ENCODE peak calls at places on chromosomes 1 and 21, in seven cellular contexts. One of them, this sample, is unnamed.

GRCh38 chr21:31471865-31472264 is 127.8 kb upstream of the TIAM1 start:
- DNase-seq in heart right ventricle: no peak
- DNase-seq in prostate gland: no peak
- DNase-seq in stimulated activated CD4-positive, alpha-beta T cell treated with anti-CD3 and anti-CD28 coated beads, Interleukin-12 subunit alpha, Interleukin-12 subunit beta, amount 100 ng/mL, for 24 hours: no peak
- DNase-seq in RPMI7951: no peak
- DNase-seq in EL: no peak
- DNase-seq in activated T-cell treated with anti-CD3 and anti-CD28 coated beads for 1 hour: no peak
- DNase-seq in this sample: no peak

GRCh38 chr1:56068908-56069307 is 510.5 kb downstream of the PLPP3 start:
- DNase-seq in heart right ventricle: no peak
- DNase-seq in prostate gland: no peak
- DNase-seq in stimulated activated CD4-positive, alpha-beta T cell treated with anti-CD3 and anti-CD28 coated beads, Interleukin-12 subunit alpha, Interleukin-12 subunit beta, amount 100 ng/mL, for 24 hours: no peak
- DNase-seq in RPMI7951: peak; percentile 69
- DNase-seq in EL: peak; percentile 79
- DNase-seq in activated T-cell treated with anti-CD3 and anti-CD28 coated beads for 1 hour: no peak
- DNase-seq in this sample: no peak

GRCh38 chr1:64006276-64007051 is 197.0 kb upstream of the UBE2U start:
- DNase-seq in heart right ventricle: no peak
- DNase-seq in prostate gland: peak; percentile 48
- DNase-seq in stimulated activated CD4-positive, alpha-beta T cell treated with anti-CD3 and anti-CD28 coated beads, Interleukin-12 subunit alpha, Interleukin-12 subunit beta, amount 100 ng/mL, for 24 hours: no peak
- DNase-seq in RPMI7951: peak; percentile 79
- DNase-seq in EL: peak; percentile 72
- DNase-seq in activated T-cell treated with anti-CD3 and anti-CD28 coated beads for 1 hour: no peak
- DNase-seq in this sample: no peak

GRCh38 chr1:224989615-224990014 is 60.1 kb downstream of the DNAH14 start:
- DNase-seq in heart right ventricle: no peak
- DNase-seq in prostate gland: no peak
- DNase-seq in stimulated activated CD4-positive, alpha-beta T cell treated with anti-CD3 and anti-CD28 coated beads, Interleukin-12 subunit alpha, Interleukin-12 subunit beta, amount 100 ng/mL, for 24 hours: no peak
- DNase-seq in RPMI7951: no peak
- DNase-seq in EL: no peak
- DNase-seq in activated T-cell treated with anti-CD3 and anti-CD28 coated beads for 1 hour: no peak
- DNase-seq in this sample: no peak

GRCh38 chr1:9009438-9010366 is 16.5 kb downstream of the SLC2A7 start:
- DNase-seq in heart right ventricle: peak; percentile 41
- DNase-seq in prostate gland: no peak
- DNase-seq in stimulated activated CD4-positive, alpha-beta T cell treated with anti-CD3 and anti-CD28 coated beads, Interleukin-12 subunit alpha, Interleukin-12 subunit beta, amount 100 ng/mL, for 24 hours: no peak
- DNase-seq in RPMI7951: peak; percentile 39
- DNase-seq in EL: peak; percentile 35
- DNase-seq in activated T-cell treated with anti-CD3 and anti-CD28 coated beads for 1 hour: no peak
- DNase-seq in this sample: no peak

GRCh38 chr1:112995890-112996289 is 39.9 kb upstream of the SLC16A1 start:
- DNase-seq in heart right ventricle: no peak
- DNase-seq in prostate gland: no peak
- DNase-seq in stimulated activated CD4-positive, alpha-beta T cell treated with anti-CD3 and anti-CD28 coated beads, Interleukin-12 subunit alpha, Interleukin-12 subunit beta, amount 100 ng/mL, for 24 hours: no peak
- DNase-seq in RPMI7951: no peak
- DNase-seq in EL: no peak
- DNase-seq in activated T-cell treated with anti-CD3 and anti-CD28 coated beads for 1 hour: no peak
- DNase-seq in this sample: no peak

GRCh38 chr1:199551967-199552565 is 475.4 kb upstream of the NR5A2 start:
- DNase-seq in heart right ventricle: no peak
- DNase-seq in prostate gland: no peak
- DNase-seq in stimulated activated CD4-positive, alpha-beta T cell treated with anti-CD3 and anti-CD28 coated beads, Interleukin-12 subunit alpha, Interleukin-12 subunit beta, amount 100 ng/mL, for 24 hours: no peak
- DNase-seq in RPMI7951: peak; percentile 60
- DNase-seq in EL: peak; percentile 63
- DNase-seq in activated T-cell treated with anti-CD3 and anti-CD28 coated beads for 1 hour: no peak
- DNase-seq in this sample: no peak

GRCh38 chr1:52551476-52552235 is 1.2 kb downstream of the TUT4 start:
- DNase-seq in heart right ventricle: no peak
- DNase-seq in prostate gland: no peak
- DNase-seq in stimulated activated CD4-positive, alpha-beta T cell treated with anti-CD3 and anti-CD28 coated beads, Interleukin-12 subunit alpha, Interleukin-12 subunit beta, amount 100 ng/mL, for 24 hours: no peak
- DNase-seq in RPMI7951: peak; percentile 50
- DNase-seq in EL: peak; percentile 57
- DNase-seq in activated T-cell treated with anti-CD3 and anti-CD28 coated beads for 1 hour: peak; percentile 21
- DNase-seq in this sample: no peak

GRCh38 chr21:17819878-17820232 is 699 bp upstream of the C21orf91 start:
- DNase-seq in heart right ventricle: no peak
- DNase-seq in prostate gland: no peak
- DNase-seq in stimulated activated CD4-positive, alpha-beta T cell treated with anti-CD3 and anti-CD28 coated beads, Interleukin-12 subunit alpha, Interleukin-12 subunit beta, amount 100 ng/mL, for 24 hours: no peak
- DNase-seq in RPMI7951: no peak
- DNase-seq in EL: no peak
- DNase-seq in activated T-cell treated with anti-CD3 and anti-CD28 coated beads for 1 hour: no peak
- DNase-seq in this sample: no peak

GRCh38 chr21:29105218-29105617 is 25.2 kb upstream of the MAP3K7CL start:
- DNase-seq in heart right ventricle: no peak
- DNase-seq in prostate gland: no peak
- DNase-seq in stimulated activated CD4-positive, alpha-beta T cell treated with anti-CD3 and anti-CD28 coated beads, Interleukin-12 subunit alpha, Interleukin-12 subunit beta, amount 100 ng/mL, for 24 hours: no peak
- DNase-seq in RPMI7951: peak; percentile 50
- DNase-seq in EL: peak; percentile 77
- DNase-seq in activated T-cell treated with anti-CD3 and anti-CD28 coated beads for 1 hour: no peak
- DNase-seq in this sample: no peak

GRCh38 chr1:59393211-59394180 is 96.6 kb downstream of the FGGY start:
- DNase-seq in heart right ventricle: peak; percentile 70
- DNase-seq in prostate gland: peak; percentile 64
- DNase-seq in stimulated activated CD4-positive, alpha-beta T cell treated with anti-CD3 and anti-CD28 coated beads, Interleukin-12 subunit alpha, Interleukin-12 subunit beta, amount 100 ng/mL, for 24 hours: no peak
- DNase-seq in RPMI7951: peak; percentile 81
- DNase-seq in EL: no peak
- DNase-seq in activated T-cell treated with anti-CD3 and anti-CD28 coated beads for 1 hour: no peak
- DNase-seq in this sample: peak; percentile 95

GRCh38 chr1:1939296-1940122 is 20.4 kb upstream of the TMEM52 start:
- DNase-seq in heart right ventricle: no peak
- DNase-seq in prostate gland: no peak
- DNase-seq in stimulated activated CD4-positive, alpha-beta T cell treated with anti-CD3 and anti-CD28 coated beads, Interleukin-12 subunit alpha, Interleukin-12 subunit beta, amount 100 ng/mL, for 24 hours: no peak
- DNase-seq in RPMI7951: no peak
- DNase-seq in EL: no peak
- DNase-seq in activated T-cell treated with anti-CD3 and anti-CD28 coated beads for 1 hour: no peak
- DNase-seq in this sample: no peak

GRCh38 chr1:98693385-98693784 is 31.9 kb downstream of the SNX7 start:
- DNase-seq in heart right ventricle: no peak
- DNase-seq in prostate gland: no peak
- DNase-seq in stimulated activated CD4-positive, alpha-beta T cell treated with anti-CD3 and anti-CD28 coated beads, Interleukin-12 subunit alpha, Interleukin-12 subunit beta, amount 100 ng/mL, for 24 hours: no peak
- DNase-seq in RPMI7951: no peak
- DNase-seq in EL: no peak
- DNase-seq in activated T-cell treated with anti-CD3 and anti-CD28 coated beads for 1 hour: no peak
- DNase-seq in this sample: no peak

GRCh38 chr1:30816211-30817082 is 58.9 kb upstream of the LAPTM5 start:
- DNase-seq in heart right ventricle: peak; percentile 55
- DNase-seq in prostate gland: peak; percentile 17
- DNase-seq in stimulated activated CD4-positive, alpha-beta T cell treated with anti-CD3 and anti-CD28 coated beads, Interleukin-12 subunit alpha, Interleukin-12 subunit beta, amount 100 ng/mL, for 24 hours: no peak
- DNase-seq in RPMI7951: peak; percentile 99
- DNase-seq in EL: peak; percentile 94
- DNase-seq in activated T-cell treated with anti-CD3 and anti-CD28 coated beads for 1 hour: no peak
- DNase-seq in this sample: no peak

GRCh38 chr1:234863596-234863995 is 253.6 kb upstream of the IRF2BP2 start:
- DNase-seq in heart right ventricle: no peak
- DNase-seq in prostate gland: peak; percentile 31
- DNase-seq in stimulated activated CD4-positive, alpha-beta T cell treated with anti-CD3 and anti-CD28 coated beads, Interleukin-12 subunit alpha, Interleukin-12 subunit beta, amount 100 ng/mL, for 24 hours: no peak
- DNase-seq in RPMI7951: peak; percentile 82
- DNase-seq in EL: peak; percentile 55
- DNase-seq in activated T-cell treated with anti-CD3 and anti-CD28 coated beads for 1 hour: no peak
- DNase-seq in this sample: peak; percentile 55

GRCh38 chr1:6359568-6360496 is 33.7 kb downstream of the ACOT7 start:
- DNase-seq in heart right ventricle: peak; percentile 59
- DNase-seq in prostate gland: peak; percentile 56
- DNase-seq in stimulated activated CD4-positive, alpha-beta T cell treated with anti-CD3 and anti-CD28 coated beads, Interleukin-12 subunit alpha, Interleukin-12 subunit beta, amount 100 ng/mL, for 24 hours: no peak
- DNase-seq in RPMI7951: peak; percentile 98
- DNase-seq in EL: peak; percentile 60
- DNase-seq in activated T-cell treated with anti-CD3 and anti-CD28 coated beads for 1 hour: no peak
- DNase-seq in this sample: no peak

GRCh38 chr1:240711020-240711419 is 99.1 kb upstream of the GREM2 start:
- DNase-seq in heart right ventricle: no peak
- DNase-seq in prostate gland: no peak
- DNase-seq in stimulated activated CD4-positive, alpha-beta T cell treated with anti-CD3 and anti-CD28 coated beads, Interleukin-12 subunit alpha, Interleukin-12 subunit beta, amount 100 ng/mL, for 24 hours: no peak
- DNase-seq in RPMI7951: no peak
- DNase-seq in EL: no peak
- DNase-seq in activated T-cell treated with anti-CD3 and anti-CD28 coated beads for 1 hour: no peak
- DNase-seq in this sample: no peak

GRCh38 chr1:58577676-58578073 is 623 bp upstream of the TACSTD2 start:
- DNase-seq in heart right ventricle: no peak
- DNase-seq in prostate gland: no peak
- DNase-seq in stimulated activated CD4-positive, alpha-beta T cell treated with anti-CD3 and anti-CD28 coated beads, Interleukin-12 subunit alpha, Interleukin-12 subunit beta, amount 100 ng/mL, for 24 hours: no peak
- DNase-seq in RPMI7951: no peak
- DNase-seq in EL: no peak
- DNase-seq in activated T-cell treated with anti-CD3 and anti-CD28 coated beads for 1 hour: no peak
- DNase-seq in this sample: no peak

GRCh38 chr1:54695221-54695620 is 20.4 kb upstream of the TTC4 start:
- DNase-seq in heart right ventricle: no peak
- DNase-seq in prostate gland: no peak
- DNase-seq in stimulated activated CD4-positive, alpha-beta T cell treated with anti-CD3 and anti-CD28 coated beads, Interleukin-12 subunit alpha, Interleukin-12 subunit beta, amount 100 ng/mL, for 24 hours: no peak
- DNase-seq in RPMI7951: no peak
- DNase-seq in EL: no peak
- DNase-seq in activated T-cell treated with anti-CD3 and anti-CD28 coated beads for 1 hour: no peak
- DNase-seq in this sample: no peak

GRCh38 chr1:15424146-15424667 is 14.0 kb upstream of the CTRC start:
- DNase-seq in heart right ventricle: no peak
- DNase-seq in prostate gland: peak; percentile 74
- DNase-seq in stimulated activated CD4-positive, alpha-beta T cell treated with anti-CD3 and anti-CD28 coated beads, Interleukin-12 subunit alpha, Interleukin-12 subunit beta, amount 100 ng/mL, for 24 hours: no peak
- DNase-seq in RPMI7951: no peak
- DNase-seq in EL: no peak
- DNase-seq in activated T-cell treated with anti-CD3 and anti-CD28 coated beads for 1 hour: no peak
- DNase-seq in this sample: no peak

GRCh38 chr1:36796101-36796590 is 238.2 kb downstream of the GRIK3 start:
- DNase-seq in heart right ventricle: no peak
- DNase-seq in prostate gland: no peak
- DNase-seq in stimulated activated CD4-positive, alpha-beta T cell treated with anti-CD3 and anti-CD28 coated beads, Interleukin-12 subunit alpha, Interleukin-12 subunit beta, amount 100 ng/mL, for 24 hours: no peak
- DNase-seq in RPMI7951: no peak
- DNase-seq in EL: no peak
- DNase-seq in activated T-cell treated with anti-CD3 and anti-CD28 coated beads for 1 hour: no peak
- DNase-seq in this sample: no peak

GRCh38 chr1:5667513-5668325 is 324.5 kb downstream of the NPHP4 start:
- DNase-seq in heart right ventricle: peak; percentile 41
- DNase-seq in prostate gland: peak; percentile 39
- DNase-seq in stimulated activated CD4-positive, alpha-beta T cell treated with anti-CD3 and anti-CD28 coated beads, Interleukin-12 subunit alpha, Interleukin-12 subunit beta, amount 100 ng/mL, for 24 hours: no peak
- DNase-seq in RPMI7951: no peak
- DNase-seq in EL: no peak
- DNase-seq in activated T-cell treated with anti-CD3 and anti-CD28 coated beads for 1 hour: no peak
- DNase-seq in this sample: no peak

GRCh38 chr1:63731117-63732043 is 42.4 kb upstream of the ROR1 start:
- DNase-seq in heart right ventricle: no peak
- DNase-seq in prostate gland: no peak
- DNase-seq in stimulated activated CD4-positive, alpha-beta T cell treated with anti-CD3 and anti-CD28 coated beads, Interleukin-12 subunit alpha, Interleukin-12 subunit beta, amount 100 ng/mL, for 24 hours: no peak
- DNase-seq in RPMI7951: peak; percentile 99
- DNase-seq in EL: peak; percentile 96
- DNase-seq in activated T-cell treated with anti-CD3 and anti-CD28 coated beads for 1 hour: no peak
- DNase-seq in this sample: peak; percentile 69

GRCh38 chr1:32179193-32179442 is 357 bp upstream of the TXLNA start:
- DNase-seq in heart right ventricle: no peak
- DNase-seq in prostate gland: no peak
- DNase-seq in stimulated activated CD4-positive, alpha-beta T cell treated with anti-CD3 and anti-CD28 coated beads, Interleukin-12 subunit alpha, Interleukin-12 subunit beta, amount 100 ng/mL, for 24 hours: no peak
- DNase-seq in RPMI7951: no peak
- DNase-seq in EL: no peak
- DNase-seq in activated T-cell treated with anti-CD3 and anti-CD28 coated beads for 1 hour: no peak
- DNase-seq in this sample: no peak

GRCh38 chr1:217188280-217189235 is 442.3 kb downstream of the GPATCH2 start:
- DNase-seq in heart right ventricle: no peak
- DNase-seq in prostate gland: no peak
- DNase-seq in stimulated activated CD4-positive, alpha-beta T cell treated with anti-CD3 and anti-CD28 coated beads, Interleukin-12 subunit alpha, Interleukin-12 subunit beta, amount 100 ng/mL, for 24 hours: no peak
- DNase-seq in RPMI7951: no peak
- DNase-seq in EL: peak; percentile 8
- DNase-seq in activated T-cell treated with anti-CD3 and anti-CD28 coated beads for 1 hour: no peak
- DNase-seq in this sample: no peak

GRCh38 chr1:204409111-204409510 is 2.5 kb downstream of the PPP1R15B start:
- DNase-seq in heart right ventricle: no peak
- DNase-seq in prostate gland: no peak
- DNase-seq in stimulated activated CD4-positive, alpha-beta T cell treated with anti-CD3 and anti-CD28 coated beads, Interleukin-12 subunit alpha, Interleukin-12 subunit beta, amount 100 ng/mL, for 24 hours: no peak
- DNase-seq in RPMI7951: no peak
- DNase-seq in EL: peak; percentile 16
- DNase-seq in activated T-cell treated with anti-CD3 and anti-CD28 coated beads for 1 hour: no peak
- DNase-seq in this sample: no peak

GRCh38 chr21:43359081-43359822 is 67.7 kb downstream of the SIK1 start:
- DNase-seq in heart right ventricle: peak; percentile 10
- DNase-seq in prostate gland: no peak
- DNase-seq in stimulated activated CD4-positive, alpha-beta T cell treated with anti-CD3 and anti-CD28 coated beads, Interleukin-12 subunit alpha, Interleukin-12 subunit beta, amount 100 ng/mL, for 24 hours: no peak
- DNase-seq in RPMI7951: no peak
- DNase-seq in EL: no peak
- DNase-seq in activated T-cell treated with anti-CD3 and anti-CD28 coated beads for 1 hour: no peak
- DNase-seq in this sample: no peak